ENCODE peak calls at places on chromosomes 11 and 22, in seven cellular contexts. T, X, R, M, C, V and N are unnamed samples.

GRCh38 chr11:86152006-86152862 is 83.3 kb upstream of the PICALM start:
- DNase-seq in R (no peak), V (peak; percentile 55), M (no peak), T (no peak), C (no peak), X (peak; percentile 60), N (no peak)

GRCh38 chr22:30486661-30487115 is 14.9 kb upstream of the SEC14L3 start:
- DNase-seq in M (no peak), T (peak; percentile 42), X (no peak), R (no peak), C (no peak), V (no peak), N (no peak)

GRCh38 chr11:135075740-135076139 is 663.7 kb upstream of the B3GAT1 start:
- DNase-seq in C (peak; percentile 19), M (no peak), X (peak; percentile 35), V (peak; percentile 39), T (peak; percentile 80), R (no peak), N (peak; percentile 32)

GRCh38 chr11:44811841-44812448 is 85.2 kb downstream of the TSPAN18 start:
- DNase-seq in M (peak; percentile 67), C (no peak), R (no peak), T (no peak), V (no peak), X (no peak), N (no peak)

GRCh38 chr11:94089356-94089755 is 39.3 kb upstream of the PANX1 start:
- DNase-seq in V (no peak), R (no peak), X (no peak), T (no peak), C (no peak), M (no peak), N (no peak)

GRCh38 chr22:44384563-44384940 is 71.8 kb upstream of the SHISAL1 start:
- DNase-seq in R (no peak), C (no peak), T (peak; percentile 20), M (no peak), X (no peak), V (no peak), N (no peak)

GRCh38 chr11:98734686-98735085 is 286.1 kb upstream of the CNTN5 start:
- DNase-seq in V (no peak), M (no peak), X (no peak), C (no peak), T (no peak), R (no peak), N (no peak)

GRCh38 chr11:126751242-126751641 is 249.3 kb downstream of the KIRREL3 start:
- DNase-seq in C (no peak), X (no peak), M (peak; percentile 25), T (no peak), R (no peak), V (no peak), N (no peak)

GRCh38 chr22:16955678-16956210 is 52.3 kb downstream of the GAB4 start:
- DNase-seq in M (no peak), V (no peak), X (no peak), C (no peak), T (no peak), R (no peak), N (no peak)

GRCh38 chr11:100484948-100485347 is 202.1 kb upstream of the ARHGAP42 start:
- DNase-seq in V (no peak), R (no peak), C (no peak), X (no peak), T (no peak), M (no peak), N (no peak)

GRCh38 chr22:39433476-39434242 is 23.2 kb upstream of the MGAT3 start:
- DNase-seq in X (no peak), T (no peak), C (no peak), V (no peak), R (no peak), M (no peak), N (no peak)

GRCh38 chr11:75507571-75507970 is 18.2 kb downstream of the GDPD5 start:
- DNase-seq in C (no peak), R (no peak), T (no peak), V (no peak), M (no peak), X (no peak), N (no peak)

GRCh38 chr11:76166314-76166713 is 40.0 kb downstream of the WNT11 start:
- DNase-seq in V (no peak), R (no peak), T (no peak), X (no peak), M (no peak), C (no peak), N (peak; percentile 50)

GRCh38 chr11:16089481-16089880 is 266.9 kb downstream of the SOX6 start:
- DNase-seq in X (no peak), M (no peak), V (no peak), T (no peak), R (no peak), C (no peak), N (no peak)

GRCh38 chr11:81089242-81089641 is 1644.4 kb downstream of the FAM181B start:
- DNase-seq in V (no peak), M (no peak), T (no peak), R (no peak), C (no peak), X (no peak), N (no peak)

GRCh38 chr22:37179126-37179470 is 8.9 kb downstream of the C1QTNF6 start:
- DNase-seq in X (no peak), M (no peak), V (no peak), T (no peak), R (no peak), C (no peak), N (no peak)

GRCh38 chr11:11157201-11157600 is 195.8 kb downstream of the CSNK2A3 start:
- DNase-seq in M (no peak), T (no peak), R (no peak), C (peak; percentile 34), V (peak; percentile 17), X (peak; percentile 5), N (peak; percentile 28)

GRCh38 chr11:125072961-125073590 is 10.0 kb downstream of the SLC37A2 start:
- DNase-seq in R (no peak), X (no peak), C (no peak), M (no peak), V (no peak), T (peak; percentile 39), N (no peak)

GRCh38 chr11:1126935-1127663 is 30.7 kb upstream of the MUC5AC start:
- DNase-seq in M (no peak), C (no peak), R (no peak), T (no peak), V (no peak), X (no peak), N (no peak)

GRCh38 chr11:134026655-134027343 is 42.1 kb upstream of the JAM3 start:
- DNase-seq in R (peak; percentile 58), X (no peak), M (no peak), V (no peak), T (no peak), C (no peak), N (no peak)

GRCh38 chr22:50267591-50268390 is 2.4 kb downstream of the MAPK11 start:
- DNase-seq in M (no peak), C (peak; percentile 35), R (no peak), X (peak; percentile 38), V (peak; percentile 52), T (peak; percentile 76), N (no peak)

GRCh38 chr11:128552783-128553661 is 34.3 kb downstream of the ETS1 start:
- DNase-seq in R (no peak), C (no peak), T (no peak), V (peak; percentile 72), M (no peak), X (peak; percentile 21), N (peak; percentile 91)

GRCh38 chr11:104782377-104782754 is 115.9 kb downstream of the CASP12 start:
- DNase-seq in M (no peak), T (no peak), V (no peak), C (no peak), R (no peak), X (no peak), N (no peak)

GRCh38 chr11:121478895-121479281 is 26.1 kb upstream of the SORL1-AS1 start:
- DNase-seq in T (no peak), C (no peak), R (no peak), V (no peak), X (no peak), M (no peak), N (no peak)

GRCh38 chr22:26508148-26508547 is 4.1 kb downstream of the TFIP11 start:
- DNase-seq in T (no peak), M (no peak), X (no peak), R (no peak), C (no peak), V (no peak), N (no peak)

GRCh38 chr11:12249590-12250260 is 127.6 kb upstream of the PARVA start:
- DNase-seq in R (peak; percentile 97), M (peak; percentile 85), V (peak; percentile 69), C (no peak), T (no peak), X (no peak), N (no peak)

GRCh38 chr11:7892751-7893356 is 38.2 kb downstream of the OR10A6 start:
- DNase-seq in X (peak; percentile 69), C (no peak), R (peak; percentile 39), V (peak; percentile 78), M (peak; percentile 22), T (no peak), N (peak; percentile 72)

GRCh38 chr22:28874061-28874460 is 9.3 kb upstream of the ZNRF3 start:
- DNase-seq in X (no peak), V (no peak), C (no peak), T (no peak), M (no peak), R (no peak), N (no peak)

GRCh38 chr11:45025716-45026492 is 75.2 kb upstream of the TP53I11 start:
- DNase-seq in C (no peak), V (peak; percentile 88), R (no peak), M (peak; percentile 38), T (no peak), X (no peak), N (peak; percentile 23)

GRCh38 chr22:45069925-45070324 is 60.1 kb upstream of the PHF21B start:
- DNase-seq in V (no peak), C (no peak), M (no peak), X (no peak), T (no peak), R (no peak), N (no peak)

GRCh38 chr11:6572215-6572614 is 31.2 kb downstream of the RRP8 start:
- DNase-seq in C (no peak), T (no peak), M (no peak), X (peak; percentile 82), V (peak; percentile 80), R (no peak), N (peak; percentile 13)

GRCh38 chr22:45127866-45128265 is 35.9 kb upstream of the NUP50 start:
- DNase-seq in X (peak; percentile 48), V (peak; percentile 22), R (no peak), T (no peak), C (no peak), M (no peak), N (peak; percentile 66)

GRCh38 chr22:27050771-27051170 is 393.4 kb downstream of the MIAT start:
- DNase-seq in R (no peak), M (no peak), T (no peak), X (no peak), C (no peak), V (no peak), N (no peak)